ENCODE peak calls at places on chromosomes 3 and 15, in nine cellular contexts. O is tibial artery, W is A673, F is AG04450, H is pancreas, C is dorsolateral prefrontal cortex, Z is psoas muscle, E is OCI-LY7, A is testis. T is an unnamed sample.
A peak's percentile ranks its signal among the peaks of the same experiment; 100 is the strongest.

GRCh38 chr3:194588236-194588635 is 45.0 kb downstream of the TMEM44 start:
- DNase-seq in O (no peak), C (no peak), E (no peak), H (no peak), A (no peak), Z (no peak), W (no peak), F (no peak), T (no peak)

GRCh38 chr3:52088445-52089367 is 32.3 kb upstream of the DUSP7 start:
- DNase-seq in H (no peak), A (no peak), C (no peak), E (no peak), F (no peak), O (peak; percentile 65), Z (no peak), W (no peak), T (no peak)

GRCh38 chr3:131361464-131362421 is 19.8 kb upstream of the NUDT16 start:
- DNase-seq in O (peak; percentile 67), A (peak; percentile 96), E (no peak), F (no peak), C (peak; percentile 53), Z (peak; percentile 81), W (no peak), H (peak; percentile 98), T (no peak)

GRCh38 chr15:62389887-62390792 is 225.1 kb upstream of the C2CD4B start:
- DNase-seq in H (peak; percentile 63), Z (peak; percentile 79), O (peak; percentile 43), W (peak; percentile 85), A (peak; percentile 78), F (no peak), E (peak; percentile 86), C (peak; percentile 76), T (peak; percentile 20)

GRCh38 chr3:14481018-14481645 is 59.0 kb downstream of the GRIP2 start:
- DNase-seq in Z (no peak), E (no peak), H (no peak), A (no peak), F (no peak), C (no peak), W (no peak), O (no peak), T (no peak)

GRCh38 chr15:46411900-46412299 is 777.1 kb downstream of the SQOR start:
- DNase-seq in Z (no peak), O (no peak), H (no peak), E (no peak), C (no peak), A (no peak), W (no peak), F (no peak), T (no peak)

GRCh38 chr3:127069814-127070440 is 87.0 kb downstream of the PLXNA1 start:
- DNase-seq in Z (peak; percentile 5), H (no peak), O (no peak), C (peak; percentile 33), E (no peak), A (no peak), W (no peak), F (no peak), T (no peak)

GRCh38 chr3:172751188-172751571 is 654 bp downstream of the ECT2 start:
- DNase-seq in O (no peak), A (peak; percentile 22), F (no peak), H (no peak), Z (no peak), W (peak; percentile 21), E (peak; percentile 63), C (no peak), T (no peak)

GRCh38 chr3:145865329-145865904 is 295.6 kb downstream of the PLOD2 start:
- DNase-seq in E (no peak), A (no peak), W (no peak), C (no peak), Z (no peak), O (no peak), F (no peak), H (no peak), T (no peak)

GRCh38 chr3:80017369-80017768 is 249.6 kb upstream of the ROBO1 start:
- DNase-seq in O (no peak), A (no peak), H (no peak), Z (no peak), F (no peak), W (peak; percentile 67), E (no peak), C (no peak), T (no peak)

GRCh38 chr15:41490355-41490754 is 3.3 kb upstream of the ITPKA start:
- DNase-seq in C (no peak), Z (no peak), A (no peak), E (no peak), O (no peak), H (no peak), F (peak; percentile 92), W (peak; percentile 57), T (no peak)

GRCh38 chr15:71096676-71097075 is 18.6 kb upstream of the THSD4 start:
- DNase-seq in F (no peak), A (no peak), Z (no peak), E (no peak), W (no peak), H (no peak), C (no peak), O (no peak), T (no peak)

GRCh38 chr3:162134571-162134970 is 638.0 kb downstream of the OTOL1 start:
- DNase-seq in C (no peak), A (no peak), E (no peak), H (no peak), O (no peak), W (no peak), Z (no peak), F (no peak), T (no peak)

GRCh38 chr3:155554777-155555445 is 190.0 kb downstream of the PLCH1 start:
- DNase-seq in A (no peak), F (no peak), H (no peak), Z (no peak), O (no peak), E (peak; percentile 50), W (no peak), C (no peak), T (no peak)

GRCh38 chr3:30548605-30549004 is 57.8 kb upstream of the TGFBR2 start:
- DNase-seq in O (no peak), W (peak; percentile 40), A (peak; percentile 57), E (peak; percentile 64), H (no peak), F (no peak), C (no peak), Z (no peak), T (no peak)

GRCh38 chr3:111998661-111999641 is at the start of gene TAGLN3:
- DNase-seq in F (no peak), C (peak; percentile 77), Z (no peak), H (peak; percentile 20), E (peak; percentile 10), A (no peak), W (no peak), O (no peak), T (no peak)

GRCh38 chr15:30978328-30978727 is 13.1 kb downstream of the MTMR10 start:
- DNase-seq in W (no peak), A (no peak), H (no peak), C (no peak), Z (no peak), F (no peak), O (no peak), E (no peak), T (no peak)

GRCh38 chr3:113552851-113553250 is 20.5 kb downstream of the SIDT1 start:
- DNase-seq in A (no peak), W (no peak), H (no peak), E (peak; percentile 26), O (no peak), C (no peak), F (no peak), Z (no peak), T (peak; percentile 35)

GRCh38 chr3:171744055-171744741 is 66.1 kb downstream of the PLD1 start:
- DNase-seq in W (no peak), A (no peak), O (no peak), H (no peak), F (no peak), Z (no peak), C (no peak), E (no peak), T (no peak)
- H3K27ac ChIP-seq in W (no peak overlapping the region), A (no peak overlapping the region), O (no peak overlapping the region), H (no peak overlapping the region), F (no peak overlapping the region), Z (no peak overlapping the region), C (no peak overlapping the region), E (no peak overlapping the region), T (no peak overlapping the region)

DNA sequence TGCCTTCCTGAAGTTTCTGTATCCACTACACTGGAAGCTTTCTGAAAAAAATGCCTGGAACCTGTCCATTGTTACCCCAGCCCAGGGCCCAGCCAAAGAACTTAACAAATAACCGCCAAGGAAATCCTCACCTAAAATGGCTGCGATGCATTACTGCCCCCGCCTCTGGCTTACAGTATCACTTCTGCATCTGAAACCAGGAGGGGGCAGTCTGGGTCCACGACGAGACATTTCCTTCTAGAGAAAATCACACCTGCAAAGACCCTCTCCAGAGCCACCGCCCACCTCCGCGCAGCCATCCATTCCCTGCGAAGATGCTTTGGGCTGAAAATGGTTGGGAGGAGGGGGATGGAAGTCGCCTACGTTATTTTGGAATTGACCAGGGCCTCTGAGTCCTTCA is 22.4 kb upstream of the CELF6 start:
- DNase-seq in F (no peak), H (no peak), O (no peak), E (peak; percentile 39), C (no peak), W (peak; percentile 40), Z (no peak), A (peak; percentile 43), T (peak; percentile 34)
- TF ChIP-seq CTCF in F (peak; percentile 54), H (no peak), O (no peak), E (peak; percentile 75), C (peak; percentile 37), W (peak; percentile 58), Z (peak; percentile 28), A (no peak), T (peak; percentile 43)

DNA sequence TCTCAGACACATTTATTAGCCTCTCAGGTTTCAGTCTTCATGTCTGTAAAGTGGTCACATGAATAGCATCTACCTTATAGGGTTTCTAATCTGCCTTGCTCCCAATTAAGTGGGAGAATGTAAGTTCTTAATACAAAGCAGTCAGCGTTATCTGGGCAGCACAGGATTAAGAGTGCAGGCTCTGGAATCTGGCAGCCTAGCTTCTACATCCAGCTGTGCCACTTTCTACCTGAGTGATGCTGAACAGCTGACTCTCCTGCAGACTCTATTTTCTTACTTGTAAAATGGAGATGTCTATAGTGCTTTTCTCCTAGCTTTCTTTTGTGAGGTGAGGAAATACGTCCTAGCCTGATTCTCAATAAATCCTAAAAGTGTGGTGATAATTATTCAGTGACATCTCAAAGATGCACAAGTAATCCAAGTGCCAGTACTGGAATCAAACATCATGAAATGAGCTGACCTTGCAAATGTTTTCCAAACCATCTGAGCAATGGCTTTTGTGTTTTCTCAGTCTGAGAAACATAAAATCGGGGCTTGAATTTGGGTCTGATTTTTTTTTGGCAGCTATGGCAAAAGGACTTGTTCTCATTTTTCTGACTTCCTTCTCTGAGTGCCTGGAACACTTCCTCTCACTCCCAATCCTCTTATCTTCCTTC is 232.2 kb upstream of the FEZF2 start:
- DNase-seq in A (no peak), O (no peak), E (no peak), W (no peak), C (no peak), H (no peak), F (no peak), Z (no peak), T (no peak)
- H3K27ac ChIP-seq in A (no peak overlapping the region), O (no peak overlapping the region), E (no peak overlapping the region), W (no peak overlapping the region), C (no peak overlapping the region), H (no peak overlapping the region), F (no peak overlapping the region), Z (no peak overlapping the region), T (no peak overlapping the region)

DNA sequence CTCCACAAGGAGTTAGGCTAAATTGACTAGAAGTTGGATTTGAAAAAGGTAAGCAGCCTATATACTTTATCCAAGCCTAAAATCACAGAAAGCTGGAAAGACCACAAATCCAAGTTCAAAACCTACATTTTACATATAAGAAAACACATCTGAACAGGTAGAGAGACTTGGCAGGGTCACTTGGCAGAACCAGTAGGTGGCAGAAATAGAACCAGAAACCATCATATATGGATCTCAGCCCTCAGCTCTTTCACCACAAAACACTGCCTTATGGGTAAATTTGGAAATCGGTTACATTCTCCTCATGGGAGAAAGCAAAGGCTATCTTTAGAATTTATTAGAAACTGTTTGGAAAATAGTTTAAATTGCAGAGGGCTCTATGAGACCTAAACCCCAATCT is 44.2 kb downstream of the MKRN2 start:
- DNase-seq in Z (no peak), A (no peak), W (no peak), H (no peak), O (no peak), C (no peak), E (no peak), F (no peak), T (no peak)
- TF ChIP-seq CTCF in Z (peak; percentile 10), A (no peak), W (no peak), H (no peak), O (peak; percentile 33), C (no peak), E (peak; percentile 43), F (no peak), T (no peak)

T was measured in CD4-positive, alpha-beta T cell.